ENCODE peak calls at places on chromosomes 1 and 21, in four cellular contexts. V is K562, C is HepG2, S is SK-N-SH. I is an unnamed sample.

GRCh38 chr1:211352985-211353515 is 26.4 kb downstream of the TRAF5 start:
- DNase-seq in S (no peak), C (peak; percentile 79), V (peak; percentile 80), I (peak; percentile 15)

GRCh38 chr1:233710031-233710430 is 96.1 kb downstream of the KCNK1 start:
- DNase-seq in V (peak; percentile 44), C (no peak), S (no peak), I (no peak)

GRCh38 chr1:5811419-5811818 is 180.8 kb downstream of the NPHP4 start:
- DNase-seq in C (no peak), S (peak; percentile 80), V (no peak), I (no peak)

GRCh38 chr21:30478015-30478414 is 2.2 kb downstream of the KRTAP19-1 start:
- DNase-seq in S (no peak), V (no peak), C (no peak), I (no peak)

GRCh38 chr1:39213511-39214002 is 9.1 kb downstream of the MACF1 start:
- DNase-seq in V (no peak), S (no peak), C (no peak), I (no peak)

GRCh38 chr1:235430991-235431390 is 63.8 kb downstream of the TBCE start:
- DNase-seq in V (no peak), S (no peak), C (no peak), I (no peak)

GRCh38 chr1:236605030-236605806 is 902 bp upstream of the HEATR1 start:
- DNase-seq in V (no peak), C (no peak), S (no peak), I (no peak)

GRCh38 chr1:152013664-152014237 is 20.1 kb upstream of the S100A10 start:
- DNase-seq in V (peak; percentile 56), S (no peak), C (no peak), I (no peak)

GRCh38 chr1:202411421-202411820 is 62.9 kb downstream of the PPP1R12B start:
- DNase-seq in S (no peak), V (no peak), C (no peak), I (no peak)

GRCh38 chr21:44723177-44724131 is 12.1 kb upstream of the TSPEAR start:
- DNase-seq in V (no peak), C (no peak), S (no peak), I (no peak)

GRCh38 chr1:87578464-87578863 is 249.8 kb downstream of the LMO4 start:
- DNase-seq in S (no peak), V (no peak), C (no peak), I (no peak)

GRCh38 chr1:161872506-161872905 is 106.4 kb downstream of the ATF6 start:
- DNase-seq in S (no peak), V (no peak), C (no peak), I (no peak)

GRCh38 chr1:244962140-244962539 is 97.8 kb upstream of the HNRNPU start:
- DNase-seq in C (no peak), V (no peak), S (no peak), I (no peak)

GRCh38 chr1:155892801-155893200 is 18.3 kb downstream of the RIT1 start:
- DNase-seq in C (no peak), V (no peak), S (no peak), I (peak; percentile 37)

GRCh38 chr1:8026153-8026975 is at the start of gene ERRFI1:
- DNase-seq in S (peak; percentile 98), V (peak; percentile 100), C (peak; percentile 86), I (peak; percentile 83)

GRCh38 chr1:21594495-21594894 is 74.7 kb downstream of the RAP1GAP start:
- DNase-seq in C (no peak), S (no peak), V (peak; percentile 48), I (no peak)
- TF ChIP-seq JUND in C (no peak), S (no peak), V (no peak), I (no peak)

GRCh38 chr1:231265379-231265778 is 24.4 kb downstream of the GNPAT start:
- DNase-seq in V (no peak), S (no peak), C (peak; percentile 18), I (no peak)
- H3K36me3 ChIP-seq in V (peaks cover 82% of the 10 kb centered on the region), S (peaks cover 51% of the 10 kb centered on the region), C (peaks cover 64% of the 10 kb centered on the region), I (peaks cover 36% of the 10 kb centered on the region)

GRCh38 chr1:11952455-11953109 is 18.1 kb downstream of the PLOD1 start:
- DNase-seq in C (no peak), S (no peak), V (no peak), I (no peak)

GRCh38 chr1:11946647-11947046 is 12.1 kb downstream of the PLOD1 start:
- DNase-seq in S (no peak), C (no peak), V (no peak), I (no peak)

GRCh38 chr1:11951901-11952300 is 17.4 kb downstream of the PLOD1 start:
- DNase-seq in V (no peak), S (peak; percentile 86), C (no peak), I (no peak)

GRCh38 chr1:11944358-11944981 is 10.0 kb downstream of the PLOD1 start:
- DNase-seq in S (peak; percentile 50), V (no peak), C (no peak), I (no peak)

GRCh38 chr1:11948822-11949458 is 14.4 kb downstream of the PLOD1 start:
- DNase-seq in V (peak; percentile 99), C (no peak), S (peak; percentile 72), I (no peak)
- TF ChIP-seq ELF1 in V (no peak), C (no peak), S (no peak), I (no peak)

GRCh38 chr1:180230791-180231505 is 884 bp downstream of the LHX4 start:
- DNase-seq in C (no peak), V (no peak), S (peak; percentile 52), I (no peak)

GRCh38 chr1:180232521-180233043 is 2.5 kb downstream of the LHX4 start:
- DNase-seq in S (no peak), C (no peak), V (no peak), I (no peak)

GRCh38 chr1:180233191-180234011 is 3.3 kb downstream of the LHX4 start:
- DNase-seq in C (no peak), V (no peak), S (no peak), I (no peak)

GRCh38 chr1:180230416-180230790 is 339 bp downstream of the LHX4 start:
- DNase-seq in C (no peak), V (peak; percentile 46), S (no peak), I (no peak)

DNA sequence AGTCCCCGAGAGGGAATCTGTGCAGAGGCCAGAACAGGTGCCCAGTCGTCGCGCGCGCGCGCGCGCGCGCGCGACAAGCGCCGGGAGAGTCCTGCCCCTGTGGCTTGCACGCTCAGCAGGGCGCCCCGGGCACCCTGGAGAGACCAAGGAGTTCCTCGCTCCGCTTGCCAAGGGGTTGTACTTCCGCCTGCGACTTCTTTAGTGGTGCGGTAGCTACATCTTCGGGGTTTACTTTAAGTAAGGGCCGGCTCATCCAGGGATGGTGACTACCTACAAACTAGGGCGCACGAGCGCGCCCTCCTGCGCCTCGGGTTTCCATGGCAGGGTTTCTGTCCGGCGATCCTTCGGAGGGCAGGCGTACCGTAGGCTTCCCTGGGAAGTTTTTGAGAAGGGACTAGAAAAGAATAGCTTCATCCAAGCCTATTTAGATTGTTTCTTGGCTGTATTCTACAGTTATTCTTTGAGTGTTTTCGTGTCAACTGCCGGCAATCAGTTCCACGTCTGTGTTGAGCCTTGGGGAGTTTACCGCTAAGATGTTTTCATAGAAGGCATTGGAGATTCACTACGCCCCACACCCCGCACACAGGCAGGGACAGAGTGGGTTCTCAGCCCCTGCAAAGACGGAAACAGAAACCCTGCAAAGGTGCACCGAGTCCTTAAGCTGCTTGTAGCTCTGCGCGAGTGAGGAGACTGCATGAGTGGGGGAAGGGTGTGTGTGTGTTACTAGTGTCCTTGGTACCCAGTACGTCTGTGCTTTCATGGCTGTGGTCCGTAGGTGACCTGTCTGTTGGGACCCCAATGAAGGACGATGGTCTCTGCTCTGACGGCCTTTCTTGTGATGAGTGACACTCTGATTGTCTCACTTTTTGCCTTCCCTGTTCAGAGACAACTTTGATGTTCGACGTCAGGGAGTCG is 1.7 kb downstream of the LHX4 start:
- DNase-seq in C (no peak), S (peak; percentile 61), V (no peak), I (peak; percentile 53)
- TF ChIP-seq JUND in C (no peak), S (no peak), V (no peak), I (no peak)

DNA sequence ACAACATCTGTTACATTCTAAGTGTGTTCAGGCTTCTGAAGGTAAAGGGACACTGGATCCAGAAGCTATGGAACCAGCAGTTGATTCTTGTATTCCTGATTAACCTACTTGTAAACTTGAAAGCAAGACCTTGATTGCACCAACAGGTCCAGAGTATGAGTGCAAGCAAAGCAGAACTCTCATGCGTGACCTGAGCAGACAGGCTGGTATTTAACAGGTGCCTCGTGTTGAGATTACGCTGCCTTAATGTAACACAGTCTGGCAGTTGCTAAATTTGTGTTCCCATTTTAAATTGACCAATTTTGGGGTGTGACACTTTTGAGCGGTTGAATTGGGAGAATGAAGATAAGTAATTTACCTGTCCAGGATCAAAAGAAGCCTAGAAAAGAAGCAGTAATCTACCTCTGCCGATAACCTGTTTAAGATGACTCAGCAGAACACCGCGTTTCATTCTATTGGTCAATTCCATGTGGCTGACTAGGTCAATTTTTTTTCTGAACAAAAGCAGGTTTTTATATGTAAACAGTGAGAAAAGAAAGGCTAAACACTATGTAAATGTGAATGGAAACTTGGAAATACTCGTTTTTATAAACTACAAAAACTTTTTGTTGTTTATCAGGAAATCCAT is 147.6 kb downstream of the DYRK1A start:
- DNase-seq in S (no peak), V (no peak), C (no peak), I (no peak)
- H3K36me3 ChIP-seq in S (peaks cover 81% of the 10 kb centered on the region), V (peaks cover 85% of the 10 kb centered on the region), C (peaks cover 60% of the 10 kb centered on the region), I (peaks cover 41% of the 10 kb centered on the region)

GRCh38 chr1:101781437-101781836 is 215.3 kb downstream of the OLFM3 start:
- DNase-seq in V (no peak), S (peak; percentile 3), C (no peak), I (no peak)
- TF ChIP-seq ELF1 in V (no peak), S (no peak), C (no peak), I (no peak)

GRCh38 chr1:31906557-31906956 is 31.6 kb downstream of the PTP4A2 start:
- DNase-seq in S (no peak), V (no peak), C (no peak), I (no peak)

GRCh38 chr1:31905093-31905509 is 33.1 kb downstream of the PTP4A2 start:
- DNase-seq in V (no peak), C (no peak), S (no peak), I (no peak)

GRCh38 chr1:31905681-31906080 is 32.5 kb downstream of the PTP4A2 start:
- DNase-seq in V (no peak), S (no peak), C (no peak), I (no peak)

GRCh38 chr1:31902509-31902857 is 35.7 kb downstream of the PTP4A2 start:
- DNase-seq in C (no peak), S (no peak), V (no peak), I (no peak)

GRCh38 chr1:31904339-31905092 is 33.7 kb downstream of the PTP4A2 start:
- DNase-seq in S (no peak), C (peak; percentile 14), V (no peak), I (no peak)
- TF ChIP-seq JUND in S (no peak), C (no peak), V (no peak), I (no peak)

I was measured in HCT116.